ENCODE peak calls at places on chromosome 22, in seven cellular contexts. One of them, this sample, is unnamed. For H4K20me1, the result is how much of the 10 kb centered on the place peaks cover.

GRCh38 chr22:30356392-30357230 is at the start of the genes CCDC157 and SF3A1:
- DNase-seq in mammary epithelial cell: peak
- DNase-seq in neural progenitor cell: peak
- DNase-seq in H1: peak
- DNase-seq in SK-N-SH: peak
- DNase-seq in HCT116: peak
- DNase-seq in fibroblast of lung: peak
- DNase-seq in this sample: peak

GRCh38 chr22:47423266-47423665 is 660.8 kb downstream of the TBC1D22A start:
- DNase-seq in HCT116: no peak
- DNase-seq in neural progenitor cell: no peak
- DNase-seq in SK-N-SH: no peak
- DNase-seq in mammary epithelial cell: no peak
- DNase-seq in H1: no peak
- DNase-seq in fibroblast of lung: no peak
- DNase-seq in this sample: no peak

GRCh38 chr22:43501951-43502874 is 90.4 kb downstream of the MPPED1 start:
- DNase-seq in fibroblast of lung: no peak
- DNase-seq in neural progenitor cell: no peak
- DNase-seq in HCT116: no peak
- DNase-seq in SK-N-SH: no peak
- DNase-seq in H1: no peak
- DNase-seq in mammary epithelial cell: no peak
- DNase-seq in this sample: no peak

GRCh38 chr22:25853902-25854301 is 111.9 kb downstream of the MYO18B start:
- DNase-seq in fibroblast of lung: no peak
- DNase-seq in HCT116: peak
- DNase-seq in H1: no peak
- DNase-seq in SK-N-SH: peak
- DNase-seq in mammary epithelial cell: no peak
- DNase-seq in neural progenitor cell: peak
- DNase-seq in this sample: no peak

GRCh38 chr22:30874431-30875370 is 93.9 kb downstream of the MORC2 start:
- DNase-seq in fibroblast of lung: no peak
- DNase-seq in HCT116: no peak
- DNase-seq in neural progenitor cell: no peak
- DNase-seq in mammary epithelial cell: no peak
- DNase-seq in SK-N-SH: peak
- DNase-seq in H1: no peak
- DNase-seq in this sample: no peak

GRCh38 chr22:48734359-48734758 is 1093.3 kb downstream of the BRD1 start:
- DNase-seq in HCT116: no peak
- DNase-seq in SK-N-SH: no peak
- DNase-seq in fibroblast of lung: no peak
- DNase-seq in mammary epithelial cell: no peak
- DNase-seq in H1: no peak
- DNase-seq in neural progenitor cell: no peak
- DNase-seq in this sample: no peak

GRCh38 chr22:48187272-48187855 is 1424.9 kb downstream of the TBC1D22A start:
- DNase-seq in HCT116: no peak
- DNase-seq in mammary epithelial cell: no peak
- DNase-seq in SK-N-SH: no peak
- DNase-seq in fibroblast of lung: no peak
- DNase-seq in neural progenitor cell: peak
- DNase-seq in H1: no peak
- DNase-seq in this sample: no peak

GRCh38 chr22:40594924-40595323 is 41.6 kb downstream of the MRTFA start:
- DNase-seq in SK-N-SH: no peak
- DNase-seq in HCT116: no peak
- DNase-seq in fibroblast of lung: no peak
- DNase-seq in H1: no peak
- DNase-seq in mammary epithelial cell: peak
- DNase-seq in neural progenitor cell: no peak
- DNase-seq in this sample: peak

GRCh38 chr22:38353142-38353629 is 36.0 kb upstream of the CSNK1E start:
- DNase-seq in neural progenitor cell: peak
- DNase-seq in HCT116: peak
- DNase-seq in H1: peak
- DNase-seq in SK-N-SH: peak
- DNase-seq in mammary epithelial cell: peak
- DNase-seq in fibroblast of lung: peak
- DNase-seq in this sample: peak

GRCh38 chr22:49623176-49623575 is 204.5 kb downstream of the BRD1 start:
- DNase-seq in HCT116: no peak
- DNase-seq in fibroblast of lung: no peak
- DNase-seq in neural progenitor cell: no peak
- DNase-seq in SK-N-SH: no peak
- DNase-seq in mammary epithelial cell: no peak
- DNase-seq in H1: no peak
- DNase-seq in this sample: no peak

GRCh38 chr22:38740754-38741153 is 15.0 kb downstream of the SUN2 start:
- DNase-seq in neural progenitor cell: no peak
- DNase-seq in fibroblast of lung: no peak
- DNase-seq in H1: no peak
- DNase-seq in mammary epithelial cell: no peak
- DNase-seq in SK-N-SH: no peak
- DNase-seq in HCT116: no peak
- DNase-seq in this sample: no peak

GRCh38 chr22:46673677-46674236 is 53.6 kb downstream of the GRAMD4 start:
- DNase-seq in H1: no peak
- DNase-seq in HCT116: no peak
- DNase-seq in mammary epithelial cell: no peak
- DNase-seq in fibroblast of lung: no peak
- DNase-seq in neural progenitor cell: no peak
- DNase-seq in SK-N-SH: no peak
- DNase-seq in this sample: no peak

GRCh38 chr22:36887164-36887563 is 26.3 kb upstream of the CSF2RB start:
- DNase-seq in SK-N-SH: no peak
- DNase-seq in neural progenitor cell: no peak
- DNase-seq in HCT116: no peak
- DNase-seq in H1: no peak
- DNase-seq in mammary epithelial cell: no peak
- DNase-seq in fibroblast of lung: no peak
- DNase-seq in this sample: no peak

GRCh38 chr22:37256075-37256726 is 12.1 kb upstream of the RAC2 start:
- DNase-seq in SK-N-SH: no peak
- DNase-seq in mammary epithelial cell: no peak
- DNase-seq in neural progenitor cell: no peak
- DNase-seq in HCT116: no peak
- DNase-seq in H1: no peak
- DNase-seq in fibroblast of lung: no peak
- DNase-seq in this sample: no peak

GRCh38 chr22:26573026-26573662 is 16.8 kb downstream of the TPST2 start:
- DNase-seq in HCT116: no peak
- DNase-seq in mammary epithelial cell: no peak
- DNase-seq in fibroblast of lung: peak
- DNase-seq in neural progenitor cell: no peak
- DNase-seq in H1: no peak
- DNase-seq in SK-N-SH: no peak
- DNase-seq in this sample: peak

GRCh38 chr22:38267086-38267485 is 5.7 kb downstream of the TMEM184B start:
- DNase-seq in H1: no peak
- DNase-seq in mammary epithelial cell: no peak
- DNase-seq in HCT116: no peak
- DNase-seq in neural progenitor cell: no peak
- DNase-seq in fibroblast of lung: peak
- DNase-seq in SK-N-SH: no peak
- DNase-seq in this sample: peak

GRCh38 chr22:22848364-22848866 is 39.2 kb upstream of the IGLL5 start:
- DNase-seq in fibroblast of lung: peak
- DNase-seq in mammary epithelial cell: peak
- DNase-seq in HCT116: peak
- DNase-seq in neural progenitor cell: peak
- DNase-seq in H1: no peak
- DNase-seq in SK-N-SH: peak
- DNase-seq in this sample: peak

GRCh38 chr22:38843716-38844660 is at the start of gene NPTXR:
- DNase-seq in SK-N-SH: peak
- DNase-seq in fibroblast of lung: peak
- DNase-seq in HCT116: no peak
- DNase-seq in H1: no peak
- DNase-seq in mammary epithelial cell: no peak
- DNase-seq in neural progenitor cell: peak
- DNase-seq in this sample: peak

GRCh38 chr22:29093980-29094379 is 21.1 kb downstream of the KREMEN1 start:
- DNase-seq in SK-N-SH: no peak
- DNase-seq in HCT116: no peak
- DNase-seq in mammary epithelial cell: no peak
- DNase-seq in H1: no peak
- DNase-seq in neural progenitor cell: no peak
- DNase-seq in fibroblast of lung: peak
- DNase-seq in this sample: no peak

GRCh38 chr22:29095459-29095858 is 22.6 kb downstream of the KREMEN1 start:
- DNase-seq in SK-N-SH: no peak
- DNase-seq in mammary epithelial cell: no peak
- DNase-seq in fibroblast of lung: no peak
- DNase-seq in neural progenitor cell: no peak
- DNase-seq in H1: no peak
- DNase-seq in HCT116: no peak
- DNase-seq in this sample: no peak

GRCh38 chr22:29092243-29092642 is 19.4 kb downstream of the KREMEN1 start:
- DNase-seq in H1: no peak
- DNase-seq in SK-N-SH: no peak
- DNase-seq in neural progenitor cell: no peak
- DNase-seq in HCT116: no peak
- DNase-seq in mammary epithelial cell: no peak
- DNase-seq in fibroblast of lung: no peak
- DNase-seq in this sample: no peak

GRCh38 chr22:29093501-29093921 is 20.7 kb downstream of the KREMEN1 start:
- DNase-seq in neural progenitor cell: no peak
- DNase-seq in fibroblast of lung: peak
- DNase-seq in H1: no peak
- DNase-seq in mammary epithelial cell: no peak
- DNase-seq in SK-N-SH: peak
- DNase-seq in HCT116: no peak
- DNase-seq in this sample: peak

DNA sequence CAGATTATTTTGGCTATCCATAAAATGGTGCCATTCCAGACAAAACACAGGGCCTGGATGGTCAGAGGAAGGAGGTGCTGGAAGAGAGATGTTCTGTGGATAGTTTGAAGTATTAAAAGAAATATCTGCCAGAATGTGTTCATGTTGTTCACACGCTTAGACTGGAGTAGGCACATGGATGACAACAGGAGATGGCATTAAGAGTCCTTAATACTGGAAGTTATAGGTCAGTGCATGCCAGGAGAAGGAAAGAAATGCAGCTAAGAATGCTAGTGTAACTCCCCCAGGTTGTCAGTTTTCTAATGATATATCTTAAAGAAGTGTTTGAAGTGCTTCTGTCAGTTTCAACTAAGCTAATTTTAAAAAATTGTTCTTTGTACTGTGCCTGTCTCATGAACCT is 20.2 kb downstream of the KREMEN1 start:
- DNase-seq in H1: no peak
- DNase-seq in SK-N-SH: no peak
- DNase-seq in neural progenitor cell: no peak
- DNase-seq in mammary epithelial cell: no peak
- DNase-seq in HCT116: no peak
- DNase-seq in fibroblast of lung: no peak
- DNase-seq in this sample: no peak
- H4K20me1 ChIP-seq in H1: under half
- H4K20me1 ChIP-seq in SK-N-SH: under half
- H4K20me1 ChIP-seq in neural progenitor cell: under half
- H4K20me1 ChIP-seq in mammary epithelial cell: under half
- H4K20me1 ChIP-seq in HCT116: under half
- H4K20me1 ChIP-seq in fibroblast of lung: under half
- H4K20me1 ChIP-seq in this sample: under half

GRCh38 chr22:45312415-45312814 is 2.7 kb downstream of the FAM118A start:
- DNase-seq in fibroblast of lung: no peak
- DNase-seq in HCT116: no peak
- DNase-seq in neural progenitor cell: no peak
- DNase-seq in SK-N-SH: no peak
- DNase-seq in H1: no peak
- DNase-seq in mammary epithelial cell: no peak
- DNase-seq in this sample: no peak
- H4K20me1 ChIP-seq in fibroblast of lung: under half
- H4K20me1 ChIP-seq in HCT116: under half
- H4K20me1 ChIP-seq in neural progenitor cell: under half
- H4K20me1 ChIP-seq in SK-N-SH: under half
- H4K20me1 ChIP-seq in H1: under half
- H4K20me1 ChIP-seq in mammary epithelial cell: under half
- H4K20me1 ChIP-seq in this sample: under half

GRCh38 chr22:20087319-20088262 is 7.5 kb downstream of the DGCR8 start:
- DNase-seq in HCT116: no peak
- DNase-seq in neural progenitor cell: no peak
- DNase-seq in H1: no peak
- DNase-seq in SK-N-SH: no peak
- DNase-seq in mammary epithelial cell: no peak
- DNase-seq in fibroblast of lung: no peak
- DNase-seq in this sample: no peak

GRCh38 chr22:20089226-20089976 is 9.4 kb downstream of the DGCR8 start:
- DNase-seq in fibroblast of lung: no peak
- DNase-seq in mammary epithelial cell: no peak
- DNase-seq in SK-N-SH: no peak
- DNase-seq in H1: no peak
- DNase-seq in HCT116: no peak
- DNase-seq in neural progenitor cell: no peak
- DNase-seq in this sample: no peak

GRCh38 chr22:20089977-20090729 is 10.1 kb downstream of the DGCR8 start:
- DNase-seq in mammary epithelial cell: no peak
- DNase-seq in neural progenitor cell: no peak
- DNase-seq in HCT116: no peak
- DNase-seq in H1: no peak
- DNase-seq in fibroblast of lung: no peak
- DNase-seq in SK-N-SH: no peak
- DNase-seq in this sample: peak

GRCh38 chr22:20086763-20087162 is 6.7 kb downstream of the DGCR8 start:
- DNase-seq in HCT116: no peak
- DNase-seq in SK-N-SH: no peak
- DNase-seq in fibroblast of lung: no peak
- DNase-seq in neural progenitor cell: no peak
- DNase-seq in H1: no peak
- DNase-seq in mammary epithelial cell: no peak
- DNase-seq in this sample: no peak

GRCh38 chr22:20088263-20088648 is 8.2 kb downstream of the DGCR8 start:
- DNase-seq in HCT116: no peak
- DNase-seq in neural progenitor cell: no peak
- DNase-seq in H1: no peak
- DNase-seq in mammary epithelial cell: no peak
- DNase-seq in fibroblast of lung: no peak
- DNase-seq in SK-N-SH: no peak
- DNase-seq in this sample: no peak
- H4K20me1 ChIP-seq in HCT116: under half
- H4K20me1 ChIP-seq in neural progenitor cell: half or more
- H4K20me1 ChIP-seq in H1: half or more
- H4K20me1 ChIP-seq in mammary epithelial cell: under half
- H4K20me1 ChIP-seq in fibroblast of lung: under half
- H4K20me1 ChIP-seq in SK-N-SH: half or more
- H4K20me1 ChIP-seq in this sample: half or more

DNA sequence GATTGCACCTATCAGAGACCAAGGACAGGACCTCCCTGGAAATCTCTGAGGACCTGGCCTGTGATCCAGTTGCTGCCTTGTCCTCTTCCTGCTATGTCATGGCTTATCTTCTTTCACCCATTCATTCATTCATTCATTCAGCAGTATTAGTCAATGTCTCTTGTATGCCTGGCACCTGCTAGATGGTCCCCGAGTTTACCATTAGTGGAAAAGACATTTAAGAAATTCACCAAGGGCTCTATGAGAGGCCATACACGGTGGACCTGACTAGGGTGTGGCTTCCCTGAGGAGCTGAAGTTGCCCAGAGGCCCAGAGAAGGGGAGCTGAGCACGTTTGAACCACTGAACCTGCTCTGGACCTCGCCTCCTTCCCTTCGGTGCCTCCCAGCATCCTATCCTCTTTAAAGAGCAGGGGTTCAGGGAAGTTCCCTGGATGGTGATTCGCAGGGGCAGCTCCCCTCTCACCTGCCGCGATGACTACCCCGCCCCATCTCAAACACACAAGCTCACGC is 682 bp upstream of the MIF start:
- DNase-seq in H1: no peak
- DNase-seq in HCT116: no peak
- DNase-seq in fibroblast of lung: no peak
- DNase-seq in neural progenitor cell: no peak
- DNase-seq in mammary epithelial cell: no peak
- DNase-seq in SK-N-SH: no peak
- DNase-seq in this sample: no peak
- H4K20me1 ChIP-seq in H1: under half
- H4K20me1 ChIP-seq in HCT116: under half
- H4K20me1 ChIP-seq in fibroblast of lung: under half
- H4K20me1 ChIP-seq in neural progenitor cell: under half
- H4K20me1 ChIP-seq in mammary epithelial cell: under half
- H4K20me1 ChIP-seq in SK-N-SH: under half
- H4K20me1 ChIP-seq in this sample: under half

This sample was measured in IMR-90.